ENCODE peak calls at places on chromosomes 7 and 10, in five cellular contexts. One of them, this sample, is unnamed.

GRCh38 chr7:89311886-89312285 is 516.3 kb upstream of the TEX47 start:
- DNase-seq in stomach: no peak
- DNase-seq in Panc1: no peak
- DNase-seq in HCT116: no peak
- DNase-seq in sigmoid colon: no peak
- DNase-seq in this sample: no peak

GRCh38 chr10:91163269-91163708 is 57.2 kb upstream of the PCGF5 start:
- DNase-seq in Panc1: no peak
- DNase-seq in sigmoid colon: peak
- DNase-seq in HCT116: peak
- DNase-seq in stomach: peak
- DNase-seq in this sample: peak

GRCh38 chr7:92330835-92331438 is 85.2 kb downstream of the ANKIB1 start:
- DNase-seq in HCT116: no peak
- DNase-seq in Panc1: no peak
- DNase-seq in sigmoid colon: no peak
- DNase-seq in stomach: no peak
- DNase-seq in this sample: no peak

GRCh38 chr10:132360766-132361447 is 28.9 kb downstream of the LRRC27 start:
- DNase-seq in Panc1: no peak
- DNase-seq in stomach: no peak
- DNase-seq in sigmoid colon: peak
- DNase-seq in HCT116: no peak
- DNase-seq in this sample: no peak

GRCh38 chr7:19404912-19405329 is 259.7 kb upstream of the FERD3L start:
- DNase-seq in sigmoid colon: no peak
- DNase-seq in HCT116: peak
- DNase-seq in Panc1: peak
- DNase-seq in stomach: no peak
- DNase-seq in this sample: no peak

GRCh38 chr10:77253037-77253436 is 384.6 kb downstream of the KCNMA1 start:
- DNase-seq in HCT116: no peak
- DNase-seq in Panc1: no peak
- DNase-seq in stomach: no peak
- DNase-seq in sigmoid colon: no peak
- DNase-seq in this sample: no peak

GRCh38 chr10:754914-755313 is 65.4 kb upstream of the DIP2C start:
- DNase-seq in HCT116: no peak
- DNase-seq in sigmoid colon: no peak
- DNase-seq in Panc1: no peak
- DNase-seq in stomach: no peak
- DNase-seq in this sample: no peak

GRCh38 chr7:100369105-100369504 is 4.2 kb upstream of the PILRA start:
- DNase-seq in HCT116: no peak
- DNase-seq in Panc1: no peak
- DNase-seq in stomach: peak
- DNase-seq in sigmoid colon: peak
- DNase-seq in this sample: peak

GRCh38 chr7:24965831-24966708 is 13.9 kb downstream of the OSBPL3 start:
- DNase-seq in Panc1: no peak
- DNase-seq in stomach: no peak
- DNase-seq in sigmoid colon: no peak
- DNase-seq in HCT116: no peak
- DNase-seq in this sample: peak

GRCh38 chr10:44958196-44958896 is 1.3 kb upstream of the RASSF4 start:
- DNase-seq in stomach: no peak
- DNase-seq in sigmoid colon: peak
- DNase-seq in HCT116: no peak
- DNase-seq in Panc1: no peak
- DNase-seq in this sample: no peak
- TF ChIP-seq POLR2AphosphoS5 in stomach: no peak
- TF ChIP-seq POLR2AphosphoS5 in sigmoid colon: no peak
- TF ChIP-seq POLR2AphosphoS5 in HCT116: no peak
- TF ChIP-seq POLR2AphosphoS5 in Panc1: no peak
- TF ChIP-seq POLR2AphosphoS5 in this sample: no peak

GRCh38 chr7:44222074-44222473 is 21.3 kb downstream of the YKT6 start:
- DNase-seq in Panc1: no peak
- DNase-seq in HCT116: no peak
- DNase-seq in sigmoid colon: peak
- DNase-seq in stomach: no peak
- DNase-seq in this sample: no peak

GRCh38 chr7:44222776-44223261 is 22.0 kb downstream of the YKT6 start:
- DNase-seq in stomach: no peak
- DNase-seq in sigmoid colon: peak
- DNase-seq in HCT116: no peak
- DNase-seq in Panc1: no peak
- DNase-seq in this sample: no peak

GRCh38 chr7:44220046-44220720 is 19.4 kb downstream of the YKT6 start:
- DNase-seq in Panc1: no peak
- DNase-seq in HCT116: no peak
- DNase-seq in stomach: no peak
- DNase-seq in sigmoid colon: peak
- DNase-seq in this sample: no peak

GRCh38 chr7:44220732-44221131 is 20.0 kb downstream of the YKT6 start:
- DNase-seq in Panc1: no peak
- DNase-seq in stomach: no peak
- DNase-seq in sigmoid colon: peak
- DNase-seq in HCT116: no peak
- DNase-seq in this sample: no peak

DNA sequence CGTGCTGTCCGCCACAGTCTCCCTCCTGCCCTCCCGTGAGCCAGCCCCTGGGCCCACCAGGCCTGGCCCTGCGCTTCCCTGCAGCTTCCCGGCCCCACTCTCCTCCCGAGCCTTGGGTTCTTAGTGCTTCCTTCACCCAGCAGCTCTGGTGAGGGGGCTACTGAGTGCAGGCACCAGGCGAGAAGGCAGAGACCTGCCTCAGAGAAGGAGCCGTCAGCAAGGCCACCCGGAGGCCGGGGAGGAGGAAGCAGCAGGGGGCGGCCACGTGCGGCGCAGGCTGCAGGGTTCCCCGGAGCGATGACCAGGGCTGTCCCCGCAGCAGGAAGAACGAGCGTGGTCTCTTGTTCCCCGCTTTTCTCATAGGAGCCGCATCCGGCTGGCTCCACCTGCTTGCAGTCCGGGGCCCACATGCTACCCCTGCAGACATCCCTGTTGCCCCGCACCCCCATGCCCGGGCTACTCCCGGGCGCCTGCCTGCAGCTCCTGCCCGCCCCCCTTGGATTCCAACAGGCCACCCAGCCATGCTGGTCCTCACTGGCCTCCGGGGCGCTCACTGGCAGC is 20.5 kb downstream of the YKT6 start:
- DNase-seq in sigmoid colon: peak
- DNase-seq in HCT116: no peak
- DNase-seq in Panc1: no peak
- DNase-seq in stomach: no peak
- DNase-seq in this sample: no peak
- TF ChIP-seq CTCF in sigmoid colon: no peak
- TF ChIP-seq CTCF in HCT116: no peak
- TF ChIP-seq CTCF in Panc1: no peak
- TF ChIP-seq CTCF in stomach: no peak
- TF ChIP-seq CTCF in this sample: no peak

GRCh38 chr10:21003240-21003822 is 106.2 kb upstream of the NEBL start:
- DNase-seq in Panc1: no peak
- DNase-seq in stomach: no peak
- DNase-seq in sigmoid colon: no peak
- DNase-seq in HCT116: no peak
- DNase-seq in this sample: no peak
- TF ChIP-seq POLR2AphosphoS5 in Panc1: no peak
- TF ChIP-seq POLR2AphosphoS5 in stomach: no peak
- TF ChIP-seq POLR2AphosphoS5 in sigmoid colon: no peak
- TF ChIP-seq POLR2AphosphoS5 in HCT116: no peak
- TF ChIP-seq POLR2AphosphoS5 in this sample: no peak

GRCh38 chr10:79479283-79479909 is 32.9 kb upstream of the EIF5AL1 start:
- DNase-seq in HCT116: no peak
- DNase-seq in Panc1: no peak
- DNase-seq in stomach: no peak
- DNase-seq in sigmoid colon: no peak
- DNase-seq in this sample: no peak

GRCh38 chr10:79483948-79484347 is 28.4 kb upstream of the EIF5AL1 start:
- DNase-seq in HCT116: no peak
- DNase-seq in sigmoid colon: peak
- DNase-seq in Panc1: no peak
- DNase-seq in stomach: no peak
- DNase-seq in this sample: no peak

GRCh38 chr10:79484476-79484875 is 27.9 kb upstream of the EIF5AL1 start:
- DNase-seq in stomach: no peak
- DNase-seq in HCT116: no peak
- DNase-seq in sigmoid colon: no peak
- DNase-seq in Panc1: no peak
- DNase-seq in this sample: no peak

GRCh38 chr10:79483299-79483698 is 29.0 kb upstream of the EIF5AL1 start:
- DNase-seq in HCT116: no peak
- DNase-seq in stomach: no peak
- DNase-seq in Panc1: no peak
- DNase-seq in sigmoid colon: no peak
- DNase-seq in this sample: no peak

DNA sequence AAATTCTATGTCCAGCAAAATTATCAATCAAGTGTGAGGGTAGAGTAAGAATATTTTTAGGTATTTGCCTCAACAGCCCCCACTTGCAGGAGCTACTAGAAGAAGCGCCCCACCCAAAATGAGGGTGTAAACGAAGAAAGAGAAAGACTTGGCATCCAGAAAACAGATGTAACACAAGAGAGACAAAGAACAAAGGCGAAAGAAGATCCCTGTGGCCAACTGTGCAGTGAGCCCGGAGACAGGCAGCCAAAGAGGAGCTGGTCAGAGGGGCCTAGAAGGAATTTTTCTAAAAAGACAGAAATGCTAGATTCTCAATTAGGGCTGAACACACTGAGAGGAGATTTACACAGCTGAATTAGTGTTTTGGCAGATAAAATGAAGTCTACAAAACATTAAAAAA is 29.6 kb upstream of the EIF5AL1 start:
- DNase-seq in HCT116: no peak
- DNase-seq in stomach: no peak
- DNase-seq in sigmoid colon: no peak
- DNase-seq in Panc1: no peak
- DNase-seq in this sample: no peak
- TF ChIP-seq CTCF in HCT116: no peak
- TF ChIP-seq CTCF in stomach: no peak
- TF ChIP-seq CTCF in sigmoid colon: no peak
- TF ChIP-seq CTCF in Panc1: peak
- TF ChIP-seq CTCF in this sample: no peak

GRCh38 chr7:151806204-151806603 is 70.7 kb downstream of the PRKAG2 start:
- DNase-seq in HCT116: no peak
- DNase-seq in Panc1: no peak
- DNase-seq in sigmoid colon: no peak
- DNase-seq in stomach: peak
- DNase-seq in this sample: no peak
- TF ChIP-seq POLR2AphosphoS5 in HCT116: no peak
- TF ChIP-seq POLR2AphosphoS5 in Panc1: no peak
- TF ChIP-seq POLR2AphosphoS5 in sigmoid colon: no peak
- TF ChIP-seq POLR2AphosphoS5 in stomach: no peak
- TF ChIP-seq POLR2AphosphoS5 in this sample: no peak

DNA sequence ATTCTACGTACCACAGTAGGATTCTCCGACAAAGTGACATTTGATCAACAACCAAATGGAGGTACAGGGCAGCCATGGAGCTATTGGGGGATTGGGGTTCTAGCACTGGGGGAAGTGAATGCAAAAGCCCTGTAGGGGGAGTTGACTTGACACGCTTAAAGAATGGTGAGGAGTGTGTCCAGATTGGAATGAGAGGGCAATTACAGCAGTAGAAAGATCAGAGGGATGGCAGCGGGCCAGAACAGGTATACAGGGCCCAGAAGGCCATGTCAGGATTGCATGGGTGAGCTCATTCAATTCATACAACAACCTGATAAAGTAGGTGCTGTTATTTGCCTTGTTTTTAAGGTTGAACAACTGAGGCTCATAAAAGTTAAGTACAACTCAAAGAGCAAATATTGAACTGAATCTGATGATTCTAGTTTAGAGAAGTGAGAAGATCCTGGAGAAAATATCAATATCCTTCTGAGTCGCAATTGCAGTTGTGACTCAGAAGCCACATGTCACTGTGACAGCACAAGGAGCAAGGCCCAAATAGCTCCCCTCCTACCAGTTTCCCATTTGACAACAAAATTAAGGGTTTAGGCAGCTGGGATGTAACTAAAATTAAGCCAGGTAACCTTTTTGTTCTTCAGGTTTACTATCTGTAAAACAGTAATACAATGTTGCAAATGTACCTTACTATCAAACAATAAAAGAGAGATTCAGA is 28.0 kb upstream of the CTTNBP2 start:
- DNase-seq in HCT116: no peak
- DNase-seq in sigmoid colon: no peak
- DNase-seq in Panc1: no peak
- DNase-seq in stomach: no peak
- DNase-seq in this sample: no peak
- TF ChIP-seq CTCF in HCT116: no peak
- TF ChIP-seq CTCF in sigmoid colon: no peak
- TF ChIP-seq CTCF in Panc1: no peak
- TF ChIP-seq CTCF in stomach: no peak
- TF ChIP-seq CTCF in this sample: no peak

DNA sequence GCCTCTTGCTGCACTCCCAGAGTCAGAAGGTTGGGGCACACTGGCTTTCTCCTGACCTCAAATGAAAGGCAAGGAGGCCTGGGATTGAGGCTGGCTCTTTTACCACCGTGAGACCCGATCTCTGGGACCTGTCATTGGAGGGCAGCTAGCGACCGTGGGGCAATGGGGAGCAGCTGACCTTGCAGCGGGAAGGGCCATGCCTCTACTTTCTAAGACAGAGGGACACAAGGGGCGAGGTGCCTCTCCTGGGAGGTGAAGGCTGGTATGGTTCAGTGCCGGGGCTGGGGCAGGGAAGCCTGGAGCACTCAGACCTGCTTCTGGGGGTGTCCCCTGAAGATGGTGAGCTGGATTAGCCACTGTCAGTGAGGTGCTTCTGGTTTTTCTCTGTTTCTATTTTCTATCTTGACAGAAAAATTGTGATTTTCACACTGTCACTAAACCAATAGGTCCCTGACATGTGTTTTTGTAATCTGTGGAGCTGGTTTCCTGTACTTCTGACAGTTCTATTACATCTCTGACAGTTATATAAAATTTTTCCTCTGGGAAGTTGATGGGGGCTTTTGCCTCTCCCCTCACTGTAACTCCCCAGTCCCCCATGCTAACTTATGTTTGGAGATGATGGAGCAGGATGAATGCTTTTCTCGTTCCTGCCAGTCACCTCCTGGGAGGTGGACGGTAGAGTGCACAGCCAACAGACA is 340.8 kb downstream of the RPS24 start:
- DNase-seq in stomach: no peak
- DNase-seq in Panc1: no peak
- DNase-seq in sigmoid colon: no peak
- DNase-seq in HCT116: no peak
- DNase-seq in this sample: no peak
- TF ChIP-seq POLR2AphosphoS5 in stomach: no peak
- TF ChIP-seq POLR2AphosphoS5 in Panc1: no peak
- TF ChIP-seq POLR2AphosphoS5 in sigmoid colon: no peak
- TF ChIP-seq POLR2AphosphoS5 in HCT116: no peak
- TF ChIP-seq POLR2AphosphoS5 in this sample: no peak

This sample was measured in HL-60.